ENCODE peak calls at places on chromosomes 16 and 17, in seven cellular contexts. V, P, A, F, D, R and Z are unnamed samples.

GRCh38 chr17:74307984-74308773 is 17.8 kb upstream of the KIF19 start:
- DNase-seq in V (no peak), P (no peak), A (no peak), F (no peak), D (no peak), R (no peak), Z (no peak)

GRCh38 chr16:23518435-23518891 is 8.2 kb upstream of the GGA2 start:
- DNase-seq in V (no peak), P (peak), A (no peak), F (no peak), D (no peak), R (no peak), Z (no peak)

GRCh38 chr17:79036609-79037008 is 12.6 kb downstream of the C1QTNF1 start:
- DNase-seq in V (peak), P (peak), A (no peak), F (peak), D (no peak), R (no peak), Z (no peak)

GRCh38 chr16:5321925-5322324 is 224.3 kb upstream of the EEF2KMT start:
- DNase-seq in V (no peak), P (no peak), A (no peak), F (no peak), D (no peak), R (no peak), Z (no peak)

GRCh38 chr17:68853439-68853838 is 101.8 kb downstream of the ABCA8 start:
- DNase-seq in V (no peak), P (no peak), A (no peak), F (no peak), D (no peak), R (no peak), Z (no peak)

GRCh38 chr17:7466644-7467341 is 12.6 kb downstream of the ZBTB4 start:
- DNase-seq in V (peak), P (no peak), A (peak), F (no peak), D (peak), R (no peak), Z (peak)

GRCh38 chr16:19008770-19009169 is 25.0 kb downstream of the TMC7 start:
- DNase-seq in V (no peak), P (no peak), A (no peak), F (no peak), D (no peak), R (no peak), Z (no peak)

GRCh38 chr16:47310792-47311211 is 150.1 kb downstream of the ITFG1 start:
- DNase-seq in V (no peak), P (no peak), A (no peak), F (no peak), D (no peak), R (no peak), Z (no peak)

GRCh38 chr17:57927048-57927723 is 28.0 kb downstream of the CUEDC1 start:
- DNase-seq in V (no peak), P (peak), A (peak), F (no peak), D (peak), R (no peak), Z (no peak)

GRCh38 chr17:61412860-61413653 is 13.4 kb downstream of the TBX2 start:
- DNase-seq in V (peak), P (no peak), A (no peak), F (no peak), D (peak), R (no peak), Z (no peak)

GRCh38 chr16:89693289-89693731 is 6.8 kb downstream of the CDK10 start:
- DNase-seq in V (peak), P (no peak), A (no peak), F (no peak), D (no peak), R (no peak), Z (no peak)

GRCh38 chr16:86819523-86819887 is 241.2 kb downstream of the FOXL1 start:
- DNase-seq in V (no peak), P (no peak), A (no peak), F (no peak), D (no peak), R (no peak), Z (no peak)

GRCh38 chr16:67504190-67505021 is 21.1 kb upstream of the AGRP start:
- DNase-seq in V (peak), P (no peak), A (peak), F (no peak), D (peak), R (peak), Z (peak)

GRCh38 chr17:77254961-77255741 is 114.4 kb downstream of the SEC14L1 start:
- DNase-seq in V (no peak), P (peak), A (no peak), F (peak), D (no peak), R (no peak), Z (peak)

GRCh38 chr17:75843577-75844529 is at the start of gene UNC13D:
- DNase-seq in V (peak), P (no peak), A (peak), F (no peak), D (peak), R (peak), Z (peak)

GRCh38 chr16:64437706-64438329 is 684.0 kb downstream of the CDH11 start:
- DNase-seq in V (no peak), P (no peak), A (no peak), F (no peak), D (no peak), R (no peak), Z (no peak)

GRCh38 chr17:61122356-61122913 is 277.2 kb upstream of the TBX2 start:
- DNase-seq in V (no peak), P (no peak), A (no peak), F (no peak), D (no peak), R (no peak), Z (no peak)

GRCh38 chr16:81932668-81933067 is 78.6 kb downstream of the SDR42E1 start:
- DNase-seq in V (no peak), P (no peak), A (no peak), F (no peak), D (no peak), R (no peak), Z (no peak)

GRCh38 chr17:9309216-9309615 is 266.4 kb downstream of the STX8 start:
- DNase-seq in V (no peak), P (no peak), A (no peak), F (no peak), D (no peak), R (no peak), Z (no peak)

GRCh38 chr17:38421871-38422819 is 6.1 kb upstream of the ARHGAP23 start:
- DNase-seq in V (peak), P (no peak), A (no peak), F (no peak), D (no peak), R (no peak), Z (no peak)
- H3K4me3 ChIP-seq in V (no peak), P (no peak), A (no peak), F (no peak), D (no peak), R (no peak), Z (no peak)

DNA sequence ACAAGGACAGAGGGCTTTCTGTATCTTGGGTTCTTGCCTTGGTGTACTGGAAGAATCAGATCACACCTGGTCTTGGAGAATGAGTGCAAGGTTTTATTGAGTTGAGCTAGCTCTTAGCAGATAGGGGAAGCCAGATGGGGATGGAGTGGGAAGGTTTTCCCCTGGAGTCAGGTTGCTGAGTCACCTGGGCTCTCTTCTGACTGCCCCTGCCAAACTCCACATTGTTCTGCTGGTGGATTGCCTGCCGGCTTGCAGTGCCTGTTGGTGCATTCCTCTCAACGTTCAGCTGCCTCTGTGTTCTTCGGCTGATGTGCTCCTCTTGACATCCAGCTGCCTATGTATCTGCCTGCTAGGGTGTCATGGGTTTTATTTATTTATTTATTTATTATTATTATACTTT is 1431.1 kb downstream of the CDH8 start:
- DNase-seq in V (no peak), P (no peak), A (no peak), F (no peak), D (no peak), R (no peak), Z (no peak)
- H3K27ac ChIP-seq in V (no peak), P (no peak), A (no peak), F (no peak), D (no peak), R (no peak), Z (no peak)

GRCh38 chr17:14429084-14429483 is 128.2 kb downstream of the HS3ST3B1 start:
- DNase-seq in V (no peak), P (no peak), A (no peak), F (no peak), D (no peak), R (no peak), Z (no peak)

GRCh38 chr17:14432058-14432457 is 131.2 kb downstream of the HS3ST3B1 start:
- DNase-seq in V (no peak), P (no peak), A (no peak), F (no peak), D (no peak), R (no peak), Z (no peak)

GRCh38 chr17:14427914-14428639 is 127.2 kb downstream of the HS3ST3B1 start:
- DNase-seq in V (no peak), P (no peak), A (peak), F (no peak), D (no peak), R (peak), Z (no peak)

GRCh38 chr17:14434506-14434905 is 133.6 kb downstream of the HS3ST3B1 start:
- DNase-seq in V (no peak), P (no peak), A (no peak), F (no peak), D (no peak), R (no peak), Z (no peak)

GRCh38 chr17:14428640-14429029 is 127.8 kb downstream of the HS3ST3B1 start:
- DNase-seq in V (no peak), P (no peak), A (no peak), F (no peak), D (no peak), R (peak), Z (no peak)
- TF ChIP-seq CTCF in V (no peak), P (no peak), A (no peak), F (no peak), D (no peak), R (no peak), Z (no peak)

GRCh38 chr16:85304337-85304736 is 192.1 kb upstream of the CIBAR2 start:
- DNase-seq in V (no peak), P (no peak), A (no peak), F (no peak), D (no peak), R (no peak), Z (no peak)

GRCh38 chr16:85301171-85301690 is 189.0 kb upstream of the CIBAR2 start:
- DNase-seq in V (no peak), P (no peak), A (no peak), F (no peak), D (no peak), R (no peak), Z (no peak)

GRCh38 chr16:85302018-85302847 is 190.0 kb upstream of the CIBAR2 start:
- DNase-seq in V (no peak), P (no peak), A (no peak), F (no peak), D (no peak), R (no peak), Z (no peak)

GRCh38 chr16:85302848-85303353 is 190.6 kb upstream of the CIBAR2 start:
- DNase-seq in V (no peak), P (no peak), A (no peak), F (no peak), D (no peak), R (no peak), Z (no peak)

DNA sequence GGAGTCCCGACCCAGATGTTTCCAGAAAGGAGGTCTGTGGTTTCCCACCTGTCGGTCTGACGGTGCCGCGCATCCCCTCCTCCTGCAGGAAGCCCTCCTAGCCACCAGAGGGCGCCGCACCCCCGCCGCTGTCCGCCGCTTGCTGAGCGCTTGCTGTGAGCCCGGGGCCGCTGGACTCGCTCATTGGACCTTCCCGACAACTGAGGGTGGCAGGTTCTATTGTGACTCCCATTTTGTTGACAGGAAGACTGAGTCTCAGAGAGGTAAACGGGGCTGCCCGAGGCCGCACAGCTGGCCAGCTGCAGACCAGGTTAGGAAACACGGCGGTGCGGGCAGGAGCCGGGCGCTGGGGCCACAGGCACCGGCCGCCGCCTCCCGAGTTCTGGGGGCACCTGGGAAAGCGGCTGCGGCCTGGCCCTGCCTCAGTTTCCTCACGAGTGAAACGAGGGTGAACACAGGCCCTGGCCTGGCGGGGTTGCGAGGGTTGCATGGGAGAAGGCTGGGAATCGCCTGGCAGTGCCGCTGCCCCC is 191.1 kb upstream of the CIBAR2 start:
- DNase-seq in V (peak), P (no peak), A (peak), F (peak), D (peak), R (peak), Z (peak)
- H3K4me3 ChIP-seq in V (no peak), P (no peak), A (no peak), F (peak), D (no peak), R (no peak), Z (peak)

GRCh38 chr16:75249441-75249840 is 2.0 kb downstream of the BCAR1 start:
- DNase-seq in V (no peak), P (no peak), A (no peak), F (no peak), D (no peak), R (no peak), Z (no peak)

GRCh38 chr16:75250809-75251279 is 580 bp downstream of the BCAR1 start:
- DNase-seq in V (peak), P (no peak), A (peak), F (peak), D (peak), R (no peak), Z (no peak)

GRCh38 chr16:75251280-75252048 is at the start of gene BCAR1:
- DNase-seq in V (peak), P (peak), A (peak), F (peak), D (peak), R (no peak), Z (peak)

GRCh38 chr16:75248536-75249380 is 2.7 kb downstream of the BCAR1 start:
- DNase-seq in V (no peak), P (no peak), A (no peak), F (no peak), D (no peak), R (no peak), Z (no peak)

GRCh38 chr16:75250089-75250808 is 1.2 kb downstream of the BCAR1 start:
- DNase-seq in V (no peak), P (no peak), A (peak), F (peak), D (peak), R (no peak), Z (no peak)
- H3K27ac ChIP-seq in V (peak), P (peak), A (peak), F (peak), D (peak), R (no peak), Z (peak)

DNA sequence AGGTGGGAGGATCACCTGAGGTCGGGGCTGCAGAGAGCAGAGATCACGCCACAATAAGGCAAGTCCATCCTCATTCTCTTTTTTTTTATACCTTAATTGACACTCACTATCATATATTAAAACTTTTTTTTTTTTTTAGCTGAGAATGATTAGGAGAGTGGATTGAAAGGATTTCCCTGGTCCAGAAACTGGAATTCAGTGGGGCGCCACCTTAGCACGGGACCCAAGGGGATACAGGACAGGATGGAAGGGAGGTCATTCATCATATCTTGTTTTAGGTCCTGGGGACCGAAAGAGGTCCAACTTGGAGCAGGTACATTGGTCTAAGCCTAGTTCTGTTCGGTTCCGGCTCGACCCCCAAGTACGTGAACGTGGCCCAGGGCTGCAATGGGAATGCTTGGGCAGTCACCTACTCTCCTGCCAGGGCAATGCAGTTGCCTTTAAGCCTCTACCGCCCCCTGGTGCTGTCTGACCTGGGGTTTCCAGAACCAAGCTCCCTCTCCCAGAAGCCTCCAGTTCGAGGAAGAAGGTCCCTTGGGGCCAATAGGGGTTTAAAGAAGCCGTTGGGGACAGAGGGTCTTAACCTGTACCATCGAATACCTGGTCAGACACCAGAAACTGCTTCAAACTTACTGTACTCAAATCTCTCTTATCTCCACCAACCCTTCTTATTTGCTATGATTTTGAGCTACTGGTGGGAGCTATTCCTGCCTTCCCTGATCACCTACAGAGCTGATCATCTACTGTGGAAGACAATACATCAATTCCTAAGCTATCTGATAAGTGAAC is 19.9 kb upstream of the GPATCH8 start:
- DNase-seq in V (peak), P (peak), A (peak), F (peak), D (peak), R (no peak), Z (peak)
- TF ChIP-seq CTCF in V (peak), P (peak), A (peak), F (peak), D (peak), R (no peak), Z (peak)

GRCh38 chr16:10617662-10618420 is 37.4 kb upstream of the EMP2 start:
- DNase-seq in V (no peak), P (no peak), A (no peak), F (no peak), D (no peak), R (no peak), Z (no peak)

GRCh38 chr16:10618710-10619209 is 38.4 kb upstream of the EMP2 start:
- DNase-seq in V (no peak), P (no peak), A (no peak), F (no peak), D (no peak), R (no peak), Z (no peak)

GRCh38 chr16:10620120-10620519 is 39.7 kb upstream of the EMP2 start:
- DNase-seq in V (no peak), P (no peak), A (no peak), F (no peak), D (no peak), R (no peak), Z (no peak)

GRCh38 chr16:10616744-10617640 is 36.6 kb upstream of the EMP2 start:
- DNase-seq in V (peak), P (peak), A (peak), F (no peak), D (peak), R (no peak), Z (peak)

GRCh38 chr16:10619271-10619849 is 39.0 kb upstream of the EMP2 start:
- DNase-seq in V (peak), P (no peak), A (peak), F (no peak), D (peak), R (no peak), Z (peak)
- H3K4me3 ChIP-seq in V (no peak), P (no peak), A (peak), F (no peak), D (peak), R (no peak), Z (peak)

GRCh38 chr16:58235663-58236062 is 37.8 kb upstream of the CSNK2A2 start:
- DNase-seq in V (no peak), P (no peak), A (no peak), F (no peak), D (no peak), R (no peak), Z (no peak)

GRCh38 chr16:58234831-58235595 is 37.1 kb upstream of the CSNK2A2 start:
- DNase-seq in V (no peak), P (no peak), A (no peak), F (no peak), D (no peak), R (no peak), Z (no peak)

GRCh38 chr16:58236831-58237230 is 38.9 kb upstream of the CSNK2A2 start:
- DNase-seq in V (no peak), P (no peak), A (no peak), F (no peak), D (no peak), R (no peak), Z (no peak)

DNA sequence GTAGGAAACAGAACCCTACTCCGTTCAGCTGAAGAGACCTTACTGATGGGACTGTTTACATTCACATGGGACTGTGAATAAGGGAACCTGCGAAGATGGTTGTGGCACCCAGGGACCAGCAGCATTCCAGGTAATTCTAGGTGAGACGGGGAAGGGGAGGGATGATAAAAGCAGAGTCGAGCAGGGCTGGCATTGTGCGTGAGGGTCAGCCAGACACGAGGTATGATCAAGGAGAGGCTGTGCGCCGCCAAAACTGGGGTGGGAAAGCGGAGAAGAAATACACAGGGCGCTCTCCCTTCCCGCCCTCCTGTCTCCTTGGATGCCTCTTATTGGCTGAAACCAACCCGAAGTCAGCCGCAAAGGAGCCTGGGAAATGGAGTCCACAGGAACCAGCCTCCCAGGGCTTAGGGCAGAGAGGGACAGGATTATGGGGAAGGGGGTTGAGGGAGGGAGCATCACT is 38.4 kb upstream of the CSNK2A2 start:
- DNase-seq in V (peak), P (peak), A (peak), F (peak), D (peak), R (peak), Z (peak)
- H3K27ac ChIP-seq in V (no peak), P (no peak), A (no peak), F (no peak), D (no peak), R (no peak), Z (no peak)

DNA sequence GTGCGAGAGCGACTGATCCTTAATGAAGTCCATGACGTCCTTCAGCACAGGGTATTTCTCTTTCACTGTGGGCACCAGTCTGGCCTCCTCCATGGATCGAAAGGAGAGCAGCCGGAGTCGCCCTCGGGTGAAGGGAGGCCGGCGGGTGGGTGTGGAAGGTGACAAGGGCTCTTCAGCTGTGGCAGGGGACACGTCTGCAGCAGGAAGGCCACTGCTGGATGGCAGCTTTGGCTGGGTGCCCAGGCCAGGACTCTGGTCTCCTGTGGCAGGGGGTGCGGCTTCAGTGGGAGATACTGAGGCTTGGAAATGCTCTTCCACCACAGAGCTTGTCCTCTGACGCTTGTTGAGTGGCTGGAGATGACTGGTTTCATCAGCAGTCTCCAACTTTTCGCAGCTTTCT is 78.5 kb downstream of the ZZEF1 start:
- DNase-seq in V (no peak), P (no peak), A (no peak), F (no peak), D (no peak), R (no peak), Z (no peak)
- TF ChIP-seq CTCF in V (no peak), P (no peak), A (no peak), F (no peak), D (no peak), R (no peak), Z (no peak)